ENCODE peak calls at places on chromosomes 11 and 22, in four cellular contexts. One of them, this sample, is unnamed.

GRCh38 chr22:41532908-41533825 is 11.1 kb downstream of the POLR3H start:
- DNase-seq in GM06990: no peak
- DNase-seq in AG10803: peak; percentile 55
- DNase-seq in Panc1: no peak
- DNase-seq in this sample: peak; percentile 30

GRCh38 chr11:96311120-96311568 is 31.9 kb downstream of the MAML2 start:
- DNase-seq in GM06990: no peak
- DNase-seq in AG10803: peak; percentile 83
- DNase-seq in Panc1: no peak
- DNase-seq in this sample: no peak

GRCh38 chr11:8251767-8252295 is 11.8 kb downstream of the LMO1 start:
- DNase-seq in GM06990: no peak
- DNase-seq in AG10803: no peak
- DNase-seq in Panc1: no peak
- DNase-seq in this sample: no peak

GRCh38 chr22:42895087-42895486 is 38.0 kb upstream of the ARFGAP3 start:
- DNase-seq in GM06990: peak; percentile 55
- DNase-seq in AG10803: peak; percentile 5
- DNase-seq in Panc1: no peak
- DNase-seq in this sample: peak; percentile 47

GRCh38 chr11:12196335-12196734 is 85.9 kb downstream of the MICAL2 start:
- DNase-seq in GM06990: no peak
- DNase-seq in AG10803: no peak
- DNase-seq in Panc1: no peak
- DNase-seq in this sample: no peak

GRCh38 chr11:12090061-12090572 is 20.3 kb upstream of the MICAL2 start:
- DNase-seq in GM06990: no peak
- DNase-seq in AG10803: peak; percentile 76
- DNase-seq in Panc1: no peak
- DNase-seq in this sample: no peak

GRCh38 chr11:111735262-111736116 is 30.7 kb downstream of the PPP2R1B start:
- DNase-seq in GM06990: no peak
- DNase-seq in AG10803: peak; percentile 98
- DNase-seq in Panc1: no peak
- DNase-seq in this sample: no peak

GRCh38 chr11:96238563-96239166 is 104.3 kb downstream of the MAML2 start:
- DNase-seq in GM06990: no peak
- DNase-seq in AG10803: peak; percentile 63
- DNase-seq in Panc1: no peak
- DNase-seq in this sample: no peak

GRCh38 chr22:18968011-18968749 is 32.1 kb upstream of the PRODH start:
- DNase-seq in GM06990: no peak
- DNase-seq in AG10803: peak; percentile 5
- DNase-seq in Panc1: no peak
- DNase-seq in this sample: no peak

GRCh38 chr11:70876685-70877084 is 375.7 kb downstream of the SHANK2 start:
- DNase-seq in GM06990: no peak
- DNase-seq in AG10803: no peak
- DNase-seq in Panc1: no peak
- DNase-seq in this sample: no peak

GRCh38 chr11:130166457-130166784 is 6.8 kb downstream of the ST14 start:
- DNase-seq in GM06990: no peak
- DNase-seq in AG10803: peak; percentile 89
- DNase-seq in Panc1: peak; percentile 88
- DNase-seq in this sample: no peak

GRCh38 chr11:61290905-61291690 is 4.0 kb downstream of the VWCE start:
- DNase-seq in GM06990: no peak
- DNase-seq in AG10803: no peak
- DNase-seq in Panc1: no peak
- DNase-seq in this sample: no peak

GRCh38 chr11:78656327-78656726 is 81.7 kb upstream of the NARS2 start:
- DNase-seq in GM06990: no peak
- DNase-seq in AG10803: no peak
- DNase-seq in Panc1: no peak
- DNase-seq in this sample: no peak

GRCh38 chr11:2466069-2466801 is 21.4 kb downstream of the KCNQ1 start:
- DNase-seq in GM06990: no peak
- DNase-seq in AG10803: no peak
- DNase-seq in Panc1: no peak
- DNase-seq in this sample: no peak

DNA sequence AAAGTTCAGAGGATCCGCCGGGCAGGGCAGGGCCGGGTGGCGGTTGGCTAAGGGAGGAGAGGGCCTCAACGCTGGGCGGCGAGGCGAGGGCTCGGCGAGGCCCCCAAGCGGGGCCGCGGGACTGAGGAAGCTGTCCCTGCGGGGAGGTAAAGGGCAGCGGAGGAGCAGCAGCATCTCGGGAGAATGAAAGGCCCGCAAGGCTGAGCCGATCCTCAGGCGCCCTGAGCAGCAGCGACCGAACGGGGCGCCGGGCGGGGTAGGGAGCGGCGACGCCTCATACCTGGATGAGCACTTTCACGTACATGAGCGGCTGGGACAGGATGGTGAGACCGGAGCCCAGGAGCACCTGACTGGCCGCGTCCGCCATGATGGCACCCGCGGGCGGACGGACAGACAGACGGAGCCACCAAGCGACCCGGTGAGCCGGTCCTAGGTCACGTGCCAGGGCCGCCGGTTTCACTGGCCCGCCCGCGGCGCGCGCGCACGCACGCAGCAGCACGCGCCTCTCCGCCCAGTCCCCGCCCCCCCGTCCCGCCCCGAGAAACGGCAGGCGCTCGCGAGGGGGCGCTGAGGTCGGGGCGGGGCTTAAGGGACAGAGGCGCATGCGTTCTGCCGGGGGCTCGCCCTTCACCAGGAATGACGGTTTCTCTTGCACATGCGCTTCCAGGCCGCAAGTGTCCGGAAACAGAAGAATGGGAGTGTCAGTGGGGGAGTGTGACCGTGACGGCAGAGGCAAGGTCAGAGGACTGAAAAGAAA is at the start of gene MTCH2:
- DNase-seq in GM06990: peak; percentile 98
- DNase-seq in AG10803: peak; percentile 96
- DNase-seq in Panc1: peak; percentile 85
- DNase-seq in this sample: peak; percentile 94
- TF ChIP-seq CTCF in GM06990: peak; percentile 25
- TF ChIP-seq CTCF in AG10803: no peak
- TF ChIP-seq CTCF in Panc1: no peak
- TF ChIP-seq CTCF in this sample: peak; percentile 22

DNA sequence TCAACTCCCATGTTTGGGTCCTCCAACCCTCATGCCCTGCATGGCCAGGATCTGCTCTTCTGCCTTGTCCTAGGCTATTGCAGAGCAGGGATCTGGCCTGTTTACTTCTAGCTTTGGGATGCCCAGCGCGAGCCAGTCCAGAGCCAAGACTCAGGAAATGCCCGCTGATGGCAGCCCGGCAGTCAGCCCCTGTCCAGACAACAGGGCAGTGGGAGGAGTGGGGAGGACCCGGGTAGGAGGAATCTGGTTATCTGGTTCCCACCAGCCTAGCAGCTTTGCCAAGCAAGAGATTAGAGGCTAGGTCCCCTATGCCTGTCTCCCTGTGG is 5.3 kb downstream of the AIP start:
- DNase-seq in GM06990: peak; percentile 17
- DNase-seq in AG10803: no peak
- DNase-seq in Panc1: no peak
- DNase-seq in this sample: no peak
- H3K4me3 ChIP-seq in GM06990: no peak overlapping the region
- H3K4me3 ChIP-seq in AG10803: no peak overlapping the region
- H3K4me3 ChIP-seq in Panc1: no peak overlapping the region
- H3K4me3 ChIP-seq in this sample: no peak overlapping the region

GRCh38 chr11:124918950-124919349 is at the start of gene HEPN1:
- DNase-seq in GM06990: no peak
- DNase-seq in AG10803: no peak
- DNase-seq in Panc1: no peak
- DNase-seq in this sample: no peak

GRCh38 chr11:124919836-124920755 is 1.0 kb downstream of the HEPN1 start:
- DNase-seq in GM06990: no peak
- DNase-seq in AG10803: no peak
- DNase-seq in Panc1: no peak
- DNase-seq in this sample: no peak

GRCh38 chr11:124916370-124916710 is 2.7 kb upstream of the HEPN1 start:
- DNase-seq in GM06990: no peak
- DNase-seq in AG10803: no peak
- DNase-seq in Panc1: no peak
- DNase-seq in this sample: no peak

GRCh38 chr11:124915541-124916369 is 3.3 kb upstream of the HEPN1 start:
- DNase-seq in GM06990: no peak
- DNase-seq in AG10803: no peak
- DNase-seq in Panc1: no peak
- DNase-seq in this sample: no peak

DNA sequence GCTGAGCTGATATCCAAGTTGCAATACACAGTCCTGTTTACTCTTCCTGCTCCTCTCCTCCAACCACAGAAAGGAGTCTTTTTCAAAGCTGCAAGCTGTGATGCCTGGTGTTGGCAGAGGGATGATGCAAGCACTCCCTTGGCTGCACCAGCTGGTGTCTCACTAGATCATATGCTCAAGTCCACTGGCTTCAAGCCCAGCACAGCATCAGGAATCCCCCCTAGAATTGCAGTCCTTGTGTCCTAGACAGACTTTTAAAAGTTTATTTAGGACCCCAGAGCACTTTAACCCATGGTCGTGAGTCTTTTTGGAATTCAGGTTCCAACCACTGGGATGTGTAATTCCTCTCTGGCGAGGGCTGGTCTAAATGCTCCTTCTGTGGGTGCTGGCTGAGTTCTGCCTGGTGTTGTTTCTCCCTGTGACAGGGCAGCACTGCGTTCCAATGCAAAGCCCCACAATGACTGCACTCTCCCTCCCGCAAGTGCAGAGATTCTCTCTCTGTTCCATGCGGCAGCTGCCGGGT is 1.9 kb upstream of the HEPN1 start:
- DNase-seq in GM06990: no peak
- DNase-seq in AG10803: peak; percentile 46
- DNase-seq in Panc1: no peak
- DNase-seq in this sample: no peak
- TF ChIP-seq CTCF in GM06990: no peak
- TF ChIP-seq CTCF in AG10803: no peak
- TF ChIP-seq CTCF in Panc1: no peak
- TF ChIP-seq CTCF in this sample: no peak

DNA sequence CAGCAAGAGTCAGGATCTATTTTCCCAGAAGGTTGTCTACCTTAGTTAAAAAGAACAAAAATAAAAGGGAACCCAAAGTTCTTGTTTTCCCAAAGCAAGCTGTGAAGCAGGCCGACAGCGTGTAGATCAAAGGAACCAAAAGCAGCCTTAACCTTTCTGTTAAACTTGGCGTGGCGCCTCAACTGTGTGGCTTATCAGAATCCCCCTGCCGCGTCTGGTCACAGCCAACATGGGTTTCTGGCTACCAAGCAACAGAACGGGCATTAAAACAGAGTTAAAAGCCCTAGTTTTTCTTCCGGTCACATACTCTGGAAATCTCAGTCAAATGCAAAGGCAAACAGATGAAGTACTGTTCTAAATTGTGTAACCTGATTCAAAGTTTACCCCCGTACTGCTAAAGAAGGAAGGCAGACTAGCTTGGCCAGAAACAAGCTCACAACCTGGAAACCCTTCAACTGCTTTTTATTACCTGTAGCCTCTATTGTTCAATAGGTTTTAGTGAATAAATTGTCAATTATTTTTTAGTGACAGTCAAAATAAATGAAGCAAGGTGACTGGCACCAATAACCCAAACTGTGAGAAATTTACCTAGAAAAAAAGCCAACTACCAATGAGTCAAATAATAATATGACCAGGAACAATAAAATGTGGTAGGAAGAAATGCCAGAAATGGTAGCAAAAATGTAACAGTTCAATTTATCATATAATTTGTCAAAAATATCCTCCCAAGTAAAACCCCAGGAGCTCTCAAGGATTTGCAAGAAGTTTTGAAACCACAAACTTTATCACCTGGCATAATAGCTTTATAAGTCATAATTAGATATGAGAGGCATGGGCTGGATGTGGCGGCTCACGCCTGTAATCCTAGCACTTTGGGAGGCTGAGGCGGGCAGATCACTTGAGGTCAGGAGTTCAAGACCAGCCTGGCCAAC is 21.4 kb downstream of the CHKA start:
- DNase-seq in GM06990: no peak
- DNase-seq in AG10803: no peak
- DNase-seq in Panc1: no peak
- DNase-seq in this sample: no peak
- H3K4me3 ChIP-seq in GM06990: peak overlapping the region; percentile 42
- H3K4me3 ChIP-seq in AG10803: no peak overlapping the region
- H3K4me3 ChIP-seq in Panc1: no peak overlapping the region
- H3K4me3 ChIP-seq in this sample: peak overlapping the region; percentile 27

DNA sequence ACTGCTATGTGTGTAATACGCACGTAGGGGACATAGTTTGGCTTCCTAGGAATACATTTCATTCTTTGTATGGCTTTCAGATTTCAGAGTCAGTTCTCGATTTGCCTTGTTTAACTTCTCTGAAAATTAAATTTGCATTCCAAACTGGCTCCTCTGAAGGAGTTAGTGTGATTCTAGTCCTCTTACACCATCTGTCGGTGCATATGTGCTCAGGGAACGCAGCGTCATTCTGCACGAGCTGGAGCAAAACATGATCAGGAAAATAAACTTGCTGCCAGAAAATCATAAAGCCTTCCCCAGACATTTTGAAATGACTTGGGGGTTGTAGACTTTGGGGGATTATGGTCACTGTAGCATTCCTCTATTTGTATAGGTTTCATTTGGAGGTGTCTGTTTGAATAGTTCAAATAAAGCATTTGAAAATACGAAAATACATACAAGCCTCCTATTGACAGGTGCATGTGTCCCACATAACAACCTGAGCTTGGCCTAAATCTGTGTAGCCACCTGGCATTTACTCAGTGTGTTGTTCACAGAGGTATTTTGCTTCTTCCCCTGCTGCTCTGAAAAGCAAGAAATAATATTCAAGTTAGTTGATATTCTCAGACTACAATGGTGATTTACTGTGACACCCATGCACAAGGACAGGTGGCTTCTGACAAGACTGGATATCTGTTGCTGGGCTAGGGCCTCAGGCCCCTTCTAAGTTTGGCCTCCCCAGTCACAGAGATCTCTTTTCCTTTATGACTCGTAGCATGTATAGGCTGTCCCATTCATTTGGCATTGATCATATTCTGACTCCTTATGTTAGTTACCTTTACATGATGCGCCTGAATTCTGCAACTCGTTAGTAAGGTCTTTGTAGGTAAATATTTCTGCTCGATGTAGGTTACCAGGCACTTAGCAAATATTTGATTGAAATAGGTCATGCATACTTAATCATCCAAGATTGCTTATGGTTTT is 81.6 kb upstream of the SORL1-AS1 start:
- DNase-seq in GM06990: no peak
- DNase-seq in AG10803: peak; percentile 55
- DNase-seq in Panc1: no peak
- DNase-seq in this sample: peak; percentile 44
- TF ChIP-seq CTCF in GM06990: peak; percentile 34
- TF ChIP-seq CTCF in AG10803: peak; percentile 76
- TF ChIP-seq CTCF in Panc1: peak; percentile 48
- TF ChIP-seq CTCF in this sample: peak; percentile 57

GRCh38 chr11:360326-361280 is 8.7 kb upstream of the B4GALNT4 start:
- DNase-seq in GM06990: no peak
- DNase-seq in AG10803: no peak
- DNase-seq in Panc1: no peak
- DNase-seq in this sample: no peak
- H3K4me3 ChIP-seq in GM06990: no peak overlapping the region
- H3K4me3 ChIP-seq in AG10803: no peak overlapping the region
- H3K4me3 ChIP-seq in Panc1: no peak overlapping the region
- H3K4me3 ChIP-seq in this sample: no peak overlapping the region

GRCh38 chr11:102831128-102831708 is 12.2 kb downstream of the MMP3 start:
- DNase-seq in GM06990: peak; percentile 1
- DNase-seq in AG10803: peak; percentile 67
- DNase-seq in Panc1: no peak
- DNase-seq in this sample: no peak
- TF ChIP-seq CTCF in GM06990: peak; percentile 54
- TF ChIP-seq CTCF in AG10803: peak; percentile 74
- TF ChIP-seq CTCF in Panc1: peak; percentile 94
- TF ChIP-seq CTCF in this sample: peak; percentile 25